ENCODE peak calls at places on chromosomes 6 and 20, in six cellular contexts. F is mucosa of descending colon, K is cardiac fibroblast, M is breast epithelium, V is fibroblast of mammary gland, C is cardiac muscle cell. P is an unnamed sample.

GRCh38 chr6:106244521-106244920 is 81.0 kb downstream of the ATG5 start:
- DNase-seq in C (no peak), F (no peak), V (no peak), K (no peak), M (no peak), P (no peak)

GRCh38 chr6:24659547-24659946 is 7.2 kb downstream of the TDP2 start:
- DNase-seq in C (no peak), V (peak; percentile 34), F (no peak), K (peak; percentile 39), M (no peak), P (no peak)

GRCh38 chr6:116443105-116443504 is 18.1 kb upstream of the CALHM6 start:
- DNase-seq in V (no peak), C (no peak), K (no peak), F (no peak), M (no peak), P (no peak)

GRCh38 chr6:43741829-43742228 is 28.2 kb upstream of the VEGFA start:
- DNase-seq in F (no peak), M (no peak), V (no peak), C (no peak), K (no peak), P (no peak)

GRCh38 chr20:36866681-36867485 is 9.1 kb upstream of the TLDC2 start:
- DNase-seq in K (peak; percentile 32), V (peak; percentile 78), F (no peak), C (no peak), M (no peak), P (no peak)

GRCh38 chr6:166278579-166279392 is 29.4 kb downstream of the PRR18 start:
- DNase-seq in V (no peak), C (no peak), M (no peak), F (no peak), K (no peak), P (no peak)

GRCh38 chr6:41367700-41368099 is 32.3 kb downstream of the NCR2 start:
- DNase-seq in F (peak; percentile 55), K (peak; percentile 57), V (peak; percentile 47), C (peak; percentile 85), M (no peak), P (peak; percentile 77)

GRCh38 chr6:144284753-144285547 is at the start of gene UTRN:
- DNase-seq in F (peak; percentile 87), K (peak; percentile 89), M (peak; percentile 47), C (peak; percentile 92), V (peak; percentile 78), P (peak; percentile 80)

GRCh38 chr20:61254881-61255589 is 3.0 kb downstream of the CDH4 start:
- DNase-seq in F (no peak), K (no peak), M (no peak), C (no peak), V (peak; percentile 43), P (no peak)

GRCh38 chr6:156718647-156719394 is 58.4 kb upstream of the ARID1B start:
- DNase-seq in V (peak; percentile 81), C (no peak), M (no peak), K (peak; percentile 46), F (peak; percentile 40), P (no peak)

GRCh38 chr6:143952947-143953346 is 55.1 kb downstream of the PLAGL1 start:
- DNase-seq in V (no peak), C (no peak), M (no peak), F (no peak), K (no peak), P (no peak)

GRCh38 chr20:33387177-33387576 is 14.1 kb downstream of the CDK5RAP1 start:
- DNase-seq in V (peak; percentile 45), M (no peak), F (no peak), K (peak; percentile 66), C (no peak), P (no peak)

GRCh38 chr20:53655909-53656652 is 62.4 kb upstream of the ZNF217 start:
- DNase-seq in V (peak; percentile 44), K (peak; percentile 35), M (no peak), C (no peak), F (no peak), P (no peak)

GRCh38 chr6:142378138-142378875 is 76.5 kb downstream of the ADGRG6 start:
- DNase-seq in K (peak; percentile 95), M (no peak), V (peak; percentile 62), C (peak; percentile 83), F (no peak), P (peak; percentile 15)

GRCh38 chr6:49570474-49571079 is 20.1 kb downstream of the C6orf141 start:
- DNase-seq in F (no peak), C (no peak), K (peak; percentile 40), V (peak; percentile 50), M (no peak), P (no peak)

GRCh38 chr20:25248501-25249172 is 752 bp downstream of the PYGB start:
- DNase-seq in V (peak; percentile 33), F (peak; percentile 66), M (peak; percentile 23), C (peak; percentile 59), K (peak; percentile 57), P (peak; percentile 54)

GRCh38 chr20:25246182-25246943 is 1.5 kb upstream of the PYGB start:
- DNase-seq in M (peak; percentile 16), V (peak; percentile 73), C (no peak), K (no peak), F (peak; percentile 58), P (no peak)

GRCh38 chr20:25245461-25245860 is 2.4 kb upstream of the PYGB start:
- DNase-seq in C (peak; percentile 62), V (no peak), F (no peak), M (peak; percentile 15), K (no peak), P (no peak)

GRCh38 chr20:25247666-25248500 is at the start of gene PYGB:
- DNase-seq in V (peak; percentile 76), C (peak; percentile 87), K (peak; percentile 88), M (peak; percentile 53), F (peak; percentile 89), P (peak; percentile 80)

DNA sequence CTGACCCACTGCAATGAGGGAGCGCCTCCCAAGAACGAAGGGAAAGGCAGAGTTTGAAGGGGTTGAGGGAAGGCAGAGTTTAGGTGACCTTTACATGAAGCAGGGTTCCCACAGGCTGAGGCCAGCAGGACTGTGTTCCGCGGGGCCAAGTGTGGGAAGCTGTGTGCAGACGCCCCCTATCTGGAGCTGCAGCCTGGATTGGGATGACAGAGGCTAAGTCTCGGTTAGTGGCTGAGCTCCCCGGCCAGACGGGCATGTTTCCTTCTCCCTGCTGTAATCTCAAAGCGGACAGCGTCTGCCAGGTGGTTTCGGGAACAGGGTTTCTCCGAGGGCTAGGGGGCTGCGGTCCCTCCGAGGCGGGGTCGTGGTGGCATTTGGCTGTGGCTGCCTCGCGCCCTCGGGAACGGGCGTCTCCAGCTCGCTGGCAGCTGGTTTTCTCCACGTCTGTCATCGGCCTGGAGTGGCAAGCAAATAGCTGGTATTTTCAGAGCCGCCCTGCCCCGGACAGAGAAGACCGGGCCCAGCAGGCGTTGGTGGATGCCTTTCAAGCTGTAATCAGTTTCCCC is 702 bp upstream of the PYGB start:
- DNase-seq in F (peak; percentile 83), K (peak; percentile 72), M (peak; percentile 37), C (peak; percentile 85), V (peak; percentile 69), P (peak; percentile 64)
- TF ChIP-seq CTCF in F (peak; percentile 26), K (peak; percentile 58), M (no peak), C (peak; percentile 60), V (peak; percentile 42), P (no peak)

DNA sequence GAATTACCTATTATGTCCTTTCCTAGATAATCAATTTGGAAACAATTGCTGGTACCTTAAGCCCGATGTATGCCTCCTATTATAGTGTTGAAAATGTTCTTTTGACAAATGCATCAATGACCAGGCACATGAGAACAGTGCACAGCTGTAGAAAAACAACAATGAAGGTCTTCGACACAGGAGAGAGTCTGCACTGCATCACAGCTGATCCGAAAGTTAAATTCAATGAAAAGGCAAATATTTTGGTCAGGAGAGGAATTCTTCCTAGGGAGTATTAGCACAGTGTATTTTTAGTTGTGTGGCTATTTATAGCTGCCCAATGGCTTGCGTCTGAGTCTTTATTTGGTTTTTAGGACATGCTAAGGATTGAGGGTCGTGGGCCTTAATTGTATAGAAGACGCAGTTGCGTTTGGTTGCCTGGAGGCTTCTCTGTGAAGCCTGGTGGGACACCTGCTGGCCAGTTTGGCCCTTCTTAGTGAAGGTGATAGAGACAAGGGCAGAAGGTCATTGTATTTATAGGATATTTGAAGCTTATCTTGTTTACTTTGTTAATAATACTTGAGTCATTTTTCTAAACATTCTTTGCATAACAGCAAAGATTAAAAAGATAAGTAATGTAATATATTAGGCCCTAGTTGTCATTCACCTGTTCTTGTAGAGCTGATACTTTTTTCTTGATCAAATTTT is 72.3 kb downstream of the CDYL start:
- DNase-seq in V (peak; percentile 14), F (no peak), C (peak; percentile 77), M (no peak), K (no peak), P (peak; percentile 23)
- TF ChIP-seq CTCF in V (peak; percentile 31), F (no peak), C (peak; percentile 29), M (no peak), K (peak; percentile 40), P (no peak)

GRCh38 chr20:10670521-10671220 is 3.1 kb downstream of the JAG1 start:
- DNase-seq in K (peak; percentile 30), F (no peak), C (peak; percentile 56), V (no peak), M (no peak), P (no peak)

GRCh38 chr20:10672579-10673127 is 1.1 kb downstream of the JAG1 start:
- DNase-seq in M (no peak), V (peak; percentile 66), K (peak; percentile 52), C (peak; percentile 60), F (peak; percentile 81), P (peak; percentile 39)

GRCh38 chr20:10669843-10670446 is 3.9 kb downstream of the JAG1 start:
- DNase-seq in K (no peak), F (no peak), V (no peak), C (no peak), M (no peak), P (no peak)

GRCh38 chr20:10671850-10672578 is 1.8 kb downstream of the JAG1 start:
- DNase-seq in M (peak; percentile 44), V (peak; percentile 67), K (no peak), F (peak; percentile 82), C (peak; percentile 50), P (peak; percentile 61)

DNA sequence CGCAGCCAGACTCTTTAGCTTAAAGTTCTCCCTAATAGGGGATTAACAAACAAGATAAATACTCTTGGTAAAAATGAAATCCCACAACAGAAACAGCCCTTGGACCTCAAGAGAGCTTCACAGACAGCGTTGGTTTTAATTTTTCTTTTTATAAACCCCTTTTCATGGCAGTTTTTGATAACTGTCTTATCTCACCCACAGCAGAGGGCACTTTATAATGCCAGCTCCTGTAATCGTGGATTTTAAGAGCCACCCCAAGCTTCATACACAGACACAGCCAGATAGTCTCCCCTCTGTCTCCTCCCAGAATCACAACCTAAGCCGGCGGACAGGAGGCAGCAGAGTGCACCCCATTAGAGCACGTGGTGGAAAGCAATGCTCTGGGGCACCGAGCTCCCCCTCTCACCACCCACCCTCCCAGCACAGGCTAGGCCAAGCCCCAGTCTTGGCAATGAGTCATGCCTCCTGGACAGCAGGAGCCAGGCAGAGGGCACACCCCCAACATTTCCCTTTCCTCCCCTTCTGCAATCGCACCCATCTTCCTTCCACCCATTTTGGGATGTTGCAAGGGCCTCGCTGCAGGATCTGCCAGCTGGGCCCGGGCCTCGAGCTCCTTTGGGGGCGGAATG is 2.5 kb downstream of the JAG1 start:
- DNase-seq in F (peak; percentile 82), K (peak; percentile 98), M (peak; percentile 80), V (peak; percentile 94), C (peak; percentile 61), P (peak; percentile 50)
- TF ChIP-seq CTCF in F (peak; percentile 23), K (peak; percentile 69), M (peak; percentile 56), V (peak; percentile 63), C (peak; percentile 73), P (peak; percentile 29)

DNA sequence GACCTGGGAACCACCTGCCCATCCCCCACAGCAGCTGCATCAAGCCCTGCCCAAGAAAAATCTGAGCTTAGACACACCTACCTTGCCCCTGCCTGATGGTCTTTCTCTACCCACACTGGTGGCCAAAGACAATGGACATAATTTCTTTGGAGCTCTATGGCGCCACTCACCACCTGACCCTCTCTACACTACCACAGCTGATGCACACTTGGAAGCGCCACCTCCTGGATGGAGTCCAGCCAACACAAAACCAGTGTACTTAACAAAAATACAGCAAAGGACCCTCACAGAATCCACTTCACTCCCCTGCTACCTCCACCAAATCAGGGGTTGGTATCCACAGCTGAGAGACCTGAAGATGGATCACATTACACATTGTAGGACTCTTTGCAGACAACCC is 39.7 kb upstream of the CLVS2 start:
- DNase-seq in M (no peak), K (no peak), C (no peak), V (no peak), F (no peak), P (no peak)
- TF ChIP-seq CTCF in M (no peak), K (no peak), C (no peak), V (no peak), F (no peak), P (no peak)